ENCODE peak calls at places on chromosome 6, in six cellular contexts. Q is colonic mucosa, G is IMR-90, N is AG10803, U is Calu3, F is adrenal gland. R is an unnamed sample.

GRCh38 chr6:145699462-145699861 is 35.9 kb downstream of the EPM2A start:
- DNase-seq in Q (no peak), N (peak), F (no peak), G (peak), U (no peak), R (peak)

GRCh38 chr6:137210903-137211302 is 8.3 kb downstream of the IFNGR1 start:
- DNase-seq in U (no peak), N (peak), Q (no peak), G (peak), F (no peak), R (no peak)

GRCh38 chr6:31721351-31722020 is at the start of gene LY6G6C:
- DNase-seq in U (no peak), G (no peak), N (no peak), F (no peak), Q (no peak), R (no peak)

GRCh38 chr6:94026575-94026974 is 607.2 kb upstream of the EPHA7 start:
- DNase-seq in F (no peak), N (no peak), U (no peak), Q (no peak), G (no peak), R (no peak)

GRCh38 chr6:115323001-115323400 is 737.7 kb downstream of the FRK start:
- DNase-seq in N (no peak), G (no peak), U (no peak), F (no peak), Q (no peak), R (no peak)

GRCh38 chr6:17475845-17476244 is 82.5 kb downstream of the CAP2 start:
- DNase-seq in U (no peak), G (no peak), Q (no peak), N (no peak), F (no peak), R (no peak)

GRCh38 chr6:106519460-106520394 is 109.6 kb downstream of the RTN4IP1 start:
- DNase-seq in G (peak), U (no peak), Q (no peak), N (peak), F (peak), R (peak)

GRCh38 chr6:7424967-7425807 is 35.6 kb downstream of the RIOK1 start:
- DNase-seq in F (peak), U (peak), G (peak), N (peak), Q (no peak), R (peak)

GRCh38 chr6:132063738-132064137 is 112.6 kb upstream of the CCN2 start:
- DNase-seq in U (peak), N (peak), Q (no peak), G (peak), F (no peak), R (no peak)

GRCh38 chr6:54992789-54993188 is 146.2 kb downstream of the FAM83B start:
- DNase-seq in U (no peak), N (no peak), F (no peak), Q (no peak), G (peak), R (no peak)
- TF ChIP-seq CTCF in U (peak), N (peak), F (no peak), Q (no peak), G (peak), R (peak)

GRCh38 chr6:158468666-158469065 is 91.2 kb upstream of the TMEM181 start:
- DNase-seq in Q (peak), N (no peak), G (no peak), U (no peak), F (no peak), R (peak)

GRCh38 chr6:158475344-158476302 is 84.3 kb upstream of the TMEM181 start:
- DNase-seq in U (no peak), Q (peak), G (peak), N (peak), F (no peak), R (peak)

GRCh38 chr6:158471339-158471738 is 88.6 kb upstream of the TMEM181 start:
- DNase-seq in N (no peak), U (no peak), Q (no peak), G (no peak), F (no peak), R (no peak)

GRCh38 chr6:158474961-158475343 is 84.9 kb upstream of the TMEM181 start:
- DNase-seq in F (no peak), G (peak), Q (peak), U (peak), N (peak), R (peak)

DNA sequence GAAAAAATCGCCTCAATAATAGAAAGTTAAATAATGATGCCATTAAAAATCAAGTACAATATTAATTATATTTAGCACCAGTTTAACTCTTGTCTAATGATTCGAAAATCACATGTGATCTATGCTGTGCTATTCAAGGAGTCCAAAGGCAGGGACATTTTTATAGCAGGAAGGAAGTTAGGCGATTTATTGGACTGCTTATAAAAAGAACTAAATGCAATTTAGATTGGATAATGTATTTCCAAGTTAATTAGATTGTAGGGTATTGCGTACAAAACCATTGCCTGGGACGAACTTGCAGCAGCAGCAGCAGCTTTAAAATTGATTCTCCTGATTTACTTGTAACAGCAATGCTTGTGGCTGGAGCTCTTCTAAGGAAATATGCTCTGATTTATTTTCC is 87.4 kb upstream of the TMEM181 start:
- DNase-seq in G (no peak), N (no peak), U (no peak), Q (no peak), F (no peak), R (no peak)
- TF ChIP-seq CTCF in G (no peak), N (no peak), U (no peak), Q (no peak), F (no peak), R (no peak)

GRCh38 chr6:34237722-34238506 is 1.2 kb downstream of the HMGA1 start:
- DNase-seq in Q (peak), G (peak), N (no peak), F (no peak), U (peak), R (peak)
- TF ChIP-seq CTCF in Q (no peak), G (peak), N (peak), F (no peak), U (peak), R (peak)

DNA sequence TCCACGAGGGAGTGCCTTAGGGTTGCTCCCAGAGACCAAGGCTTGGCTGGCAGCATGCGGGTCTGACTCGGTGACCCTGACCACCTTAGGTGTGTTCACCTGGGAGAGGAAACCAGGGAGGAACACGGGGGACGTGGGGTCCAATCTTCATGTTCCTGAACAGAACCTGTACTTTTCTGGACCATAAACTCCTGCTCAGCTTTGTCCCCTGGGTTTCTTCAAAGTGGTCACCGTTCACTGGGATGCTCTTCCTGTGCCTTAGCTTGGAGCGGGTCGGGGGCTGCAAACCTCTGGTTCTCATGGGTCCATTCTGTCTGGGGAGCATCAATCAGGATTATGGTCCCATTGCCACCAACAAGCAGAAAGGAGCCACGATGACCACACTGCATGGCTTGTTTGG is 333.5 kb downstream of the QKI start:
- DNase-seq in N (no peak), G (no peak), F (no peak), Q (no peak), U (no peak), R (no peak)
- TF ChIP-seq CTCF in N (no peak), G (no peak), F (no peak), Q (no peak), U (no peak), R (no peak)

GRCh38 chr6:47404436-47404835 is 73.2 kb upstream of the CD2AP start:
- DNase-seq in N (no peak), Q (no peak), F (no peak), G (no peak), U (no peak), R (no peak)

GRCh38 chr6:47407295-47408281 is 70.0 kb upstream of the CD2AP start:
- DNase-seq in F (no peak), U (no peak), N (no peak), G (no peak), Q (no peak), R (peak)

GRCh38 chr6:47403801-47404200 is 73.8 kb upstream of the CD2AP start:
- DNase-seq in U (no peak), G (no peak), Q (peak), F (no peak), N (no peak), R (no peak)

GRCh38 chr6:47400581-47400980 is 77.0 kb upstream of the CD2AP start:
- DNase-seq in N (no peak), Q (no peak), U (no peak), G (no peak), F (no peak), R (no peak)

GRCh38 chr6:47405273-47405672 is 72.3 kb upstream of the CD2AP start:
- DNase-seq in Q (peak), F (no peak), G (no peak), N (no peak), U (peak), R (no peak)
- TF ChIP-seq CTCF in Q (no peak), F (no peak), G (no peak), N (no peak), U (no peak), R (no peak)

DNA sequence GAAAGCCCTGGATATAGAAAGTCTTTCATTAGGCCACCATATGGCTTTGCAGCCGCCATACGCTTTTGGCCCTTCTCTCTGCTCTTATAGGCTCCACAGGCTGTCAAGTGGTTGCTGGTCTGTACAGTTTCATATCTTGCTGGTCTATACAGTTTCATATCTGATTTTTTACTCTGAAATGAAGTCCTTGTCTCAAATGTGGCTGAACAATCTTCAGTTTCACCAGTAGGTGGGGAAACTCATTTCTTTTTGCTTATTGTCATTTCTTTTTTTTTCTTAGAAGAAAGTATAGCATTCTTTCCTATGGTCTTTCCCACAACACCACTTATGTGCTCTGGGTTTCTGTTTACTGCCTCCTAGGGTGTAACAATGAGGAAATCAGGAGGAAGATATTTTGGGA is 771.4 kb upstream of the MMS22L start:
- DNase-seq in Q (no peak), F (no peak), U (no peak), G (peak), N (no peak), R (no peak)
- TF ChIP-seq CTCF in Q (no peak), F (no peak), U (no peak), G (peak), N (peak), R (no peak)

GRCh38 chr6:68468244-68468884 is 166.7 kb upstream of the ADGRB3 start:
- DNase-seq in Q (no peak), N (no peak), G (no peak), F (no peak), U (no peak), R (no peak)
- TF ChIP-seq CTCF in Q (no peak), N (no peak), G (no peak), F (no peak), U (no peak), R (no peak)

GRCh38 chr6:23445157-23445710 is 680.8 kb upstream of the NRSN1 start:
- DNase-seq in N (peak), G (no peak), Q (no peak), F (no peak), U (no peak), R (no peak)

GRCh38 chr6:23441813-23442212 is 684.2 kb upstream of the NRSN1 start:
- DNase-seq in F (no peak), N (no peak), Q (no peak), G (no peak), U (no peak), R (no peak)

DNA sequence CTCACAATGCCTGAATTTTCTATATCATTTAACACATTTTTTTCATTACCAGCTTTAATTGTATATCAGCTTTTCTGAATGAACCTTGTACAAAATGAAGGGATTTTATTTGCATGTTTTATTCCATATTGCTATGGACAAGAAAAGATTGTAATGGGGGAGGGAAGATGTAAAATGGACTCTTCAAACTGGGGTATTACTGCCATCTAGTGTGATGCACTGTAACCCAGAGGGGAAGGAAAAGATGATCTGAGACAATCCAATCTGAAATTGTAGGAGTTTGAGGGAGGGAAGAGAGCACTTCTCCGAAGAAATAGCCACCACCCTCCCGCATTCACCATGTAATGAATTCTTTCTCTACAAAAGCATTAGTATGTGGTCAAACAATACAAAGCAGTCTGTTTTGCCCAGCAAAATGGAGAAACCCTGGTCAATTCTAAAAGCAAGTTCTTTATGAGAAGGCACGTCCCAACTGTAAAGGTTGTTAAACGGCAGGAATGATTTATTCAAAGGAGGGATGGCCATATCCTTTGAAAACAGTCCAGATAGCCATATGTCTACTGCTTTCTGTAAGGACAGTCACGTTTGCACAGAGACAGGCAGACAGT is 679.5 kb upstream of the NRSN1 start:
- DNase-seq in F (no peak), Q (no peak), G (peak), N (peak), U (peak), R (peak)
- TF ChIP-seq CTCF in F (peak), Q (peak), G (peak), N (peak), U (no peak), R (peak)

R was measured in fibroblast of villous mesenchyme.